ENCODE peak calls at places on chromosomes 2 and 18, in six cellular contexts. One of them, this sample, is unnamed.

GRCh38 chr2:98900721-98901120 is 35.3 kb downstream of the CRACDL start:
- DNase-seq in NAMALWA: no peak
- DNase-seq in heart left ventricle: no peak
- DNase-seq in fibroblast of pulmonary artery: no peak
- DNase-seq in HEK293T: no peak
- DNase-seq in NCI-H510A: no peak
- DNase-seq in this sample: no peak

GRCh38 chr2:71716697-71717624 is 263.6 kb downstream of the DYSF start:
- DNase-seq in NAMALWA: no peak
- DNase-seq in heart left ventricle: peak
- DNase-seq in fibroblast of pulmonary artery: peak
- DNase-seq in HEK293T: no peak
- DNase-seq in NCI-H510A: no peak
- DNase-seq in this sample: peak

GRCh38 chr18:79898952-79899608 is 52.4 kb downstream of the SLC66A2 start:
- DNase-seq in NAMALWA: no peak
- DNase-seq in heart left ventricle: peak
- DNase-seq in fibroblast of pulmonary artery: no peak
- DNase-seq in HEK293T: no peak
- DNase-seq in NCI-H510A: no peak
- DNase-seq in this sample: no peak

GRCh38 chr2:98311771-98312545 is 34.3 kb upstream of the CNGA3 start:
- DNase-seq in NAMALWA: no peak
- DNase-seq in heart left ventricle: no peak
- DNase-seq in fibroblast of pulmonary artery: no peak
- DNase-seq in HEK293T: no peak
- DNase-seq in NCI-H510A: no peak
- DNase-seq in this sample: no peak

GRCh38 chr2:119838179-119838578 is 78.5 kb downstream of the PTPN4 start:
- DNase-seq in NAMALWA: no peak
- DNase-seq in heart left ventricle: no peak
- DNase-seq in fibroblast of pulmonary artery: peak
- DNase-seq in HEK293T: no peak
- DNase-seq in NCI-H510A: no peak
- DNase-seq in this sample: no peak

GRCh38 chr2:58045580-58046334 is 849 bp upstream of the VRK2 start:
- DNase-seq in NAMALWA: no peak
- DNase-seq in heart left ventricle: peak
- DNase-seq in fibroblast of pulmonary artery: no peak
- DNase-seq in HEK293T: no peak
- DNase-seq in NCI-H510A: no peak
- DNase-seq in this sample: no peak

GRCh38 chr2:41949091-41949490 is 98.7 kb upstream of the PKDCC start:
- DNase-seq in NAMALWA: no peak
- DNase-seq in heart left ventricle: no peak
- DNase-seq in fibroblast of pulmonary artery: no peak
- DNase-seq in HEK293T: no peak
- DNase-seq in NCI-H510A: no peak
- DNase-seq in this sample: no peak

GRCh38 chr2:43071629-43072550 is 154.5 kb downstream of the ZFP36L2 start:
- DNase-seq in NAMALWA: no peak
- DNase-seq in heart left ventricle: no peak
- DNase-seq in fibroblast of pulmonary artery: no peak
- DNase-seq in HEK293T: no peak
- DNase-seq in NCI-H510A: no peak
- DNase-seq in this sample: no peak

GRCh38 chr18:60506682-60507081 is 134.1 kb upstream of the MC4R start:
- DNase-seq in NAMALWA: no peak
- DNase-seq in heart left ventricle: no peak
- DNase-seq in fibroblast of pulmonary artery: no peak
- DNase-seq in HEK293T: no peak
- DNase-seq in NCI-H510A: no peak
- DNase-seq in this sample: no peak

GRCh38 chr18:63236417-63236816 is 83.2 kb downstream of the BCL2 start:
- DNase-seq in NAMALWA: no peak
- DNase-seq in heart left ventricle: peak
- DNase-seq in fibroblast of pulmonary artery: no peak
- DNase-seq in HEK293T: no peak
- DNase-seq in NCI-H510A: no peak
- DNase-seq in this sample: no peak

GRCh38 chr18:64707052-64707451 is 558.2 kb upstream of the LINC00305 start:
- DNase-seq in NAMALWA: no peak
- DNase-seq in heart left ventricle: no peak
- DNase-seq in fibroblast of pulmonary artery: no peak
- DNase-seq in HEK293T: no peak
- DNase-seq in NCI-H510A: no peak
- DNase-seq in this sample: no peak

GRCh38 chr18:57792741-57793629 is 10.1 kb downstream of the ATP8B1 start:
- DNase-seq in NAMALWA: no peak
- DNase-seq in heart left ventricle: no peak
- DNase-seq in fibroblast of pulmonary artery: peak
- DNase-seq in HEK293T: no peak
- DNase-seq in NCI-H510A: no peak
- DNase-seq in this sample: no peak

GRCh38 chr2:218744615-218745014 is 34.0 kb downstream of the TTLL4 start:
- DNase-seq in NAMALWA: no peak
- DNase-seq in heart left ventricle: no peak
- DNase-seq in fibroblast of pulmonary artery: no peak
- DNase-seq in HEK293T: no peak
- DNase-seq in NCI-H510A: no peak
- DNase-seq in this sample: no peak

GRCh38 chr2:84847326-84848050 is 33.4 kb downstream of the TRABD2A start:
- DNase-seq in NAMALWA: no peak
- DNase-seq in heart left ventricle: no peak
- DNase-seq in fibroblast of pulmonary artery: no peak
- DNase-seq in HEK293T: no peak
- DNase-seq in NCI-H510A: no peak
- DNase-seq in this sample: no peak

GRCh38 chr2:233807966-233808892 is 30.1 kb downstream of the MROH2A start:
- DNase-seq in NAMALWA: no peak
- DNase-seq in heart left ventricle: no peak
- DNase-seq in fibroblast of pulmonary artery: no peak
- DNase-seq in HEK293T: no peak
- DNase-seq in NCI-H510A: no peak
- DNase-seq in this sample: no peak

GRCh38 chr18:41850781-41851180 is 104.3 kb upstream of the PIK3C3 start:
- DNase-seq in NAMALWA: no peak
- DNase-seq in heart left ventricle: no peak
- DNase-seq in fibroblast of pulmonary artery: no peak
- DNase-seq in HEK293T: no peak
- DNase-seq in NCI-H510A: no peak
- DNase-seq in this sample: no peak

GRCh38 chr2:214695789-214696188 is 113.7 kb downstream of the BARD1 start:
- DNase-seq in NAMALWA: no peak
- DNase-seq in heart left ventricle: no peak
- DNase-seq in fibroblast of pulmonary artery: peak
- DNase-seq in HEK293T: no peak
- DNase-seq in NCI-H510A: no peak
- DNase-seq in this sample: no peak

GRCh38 chr18:23740105-23740830 is 51.0 kb downstream of the LAMA3 start:
- DNase-seq in NAMALWA: no peak
- DNase-seq in heart left ventricle: no peak
- DNase-seq in fibroblast of pulmonary artery: peak
- DNase-seq in HEK293T: peak
- DNase-seq in NCI-H510A: no peak
- DNase-seq in this sample: no peak

GRCh38 chr2:186274936-186275575 is 211.0 kb upstream of the ZC3H15 start:
- DNase-seq in NAMALWA: no peak
- DNase-seq in heart left ventricle: no peak
- DNase-seq in fibroblast of pulmonary artery: peak
- DNase-seq in HEK293T: no peak
- DNase-seq in NCI-H510A: no peak
- DNase-seq in this sample: peak

GRCh38 chr18:3052411-3052758 is 39.4 kb upstream of the LPIN2 start:
- DNase-seq in NAMALWA: no peak
- DNase-seq in heart left ventricle: no peak
- DNase-seq in fibroblast of pulmonary artery: no peak
- DNase-seq in HEK293T: no peak
- DNase-seq in NCI-H510A: no peak
- DNase-seq in this sample: no peak

GRCh38 chr2:46493241-46493970 is 14.0 kb downstream of the TMEM247 start:
- DNase-seq in NAMALWA: no peak
- DNase-seq in heart left ventricle: no peak
- DNase-seq in fibroblast of pulmonary artery: peak
- DNase-seq in HEK293T: no peak
- DNase-seq in NCI-H510A: no peak
- DNase-seq in this sample: peak

GRCh38 chr2:62375051-62375450 is 130.9 kb downstream of the TMEM17 start:
- DNase-seq in NAMALWA: no peak
- DNase-seq in heart left ventricle: no peak
- DNase-seq in fibroblast of pulmonary artery: no peak
- DNase-seq in HEK293T: no peak
- DNase-seq in NCI-H510A: no peak
- DNase-seq in this sample: peak

GRCh38 chr18:37641573-37641972 is 76.0 kb upstream of the CELF4 start:
- DNase-seq in NAMALWA: no peak
- DNase-seq in heart left ventricle: no peak
- DNase-seq in fibroblast of pulmonary artery: peak
- DNase-seq in HEK293T: no peak
- DNase-seq in NCI-H510A: no peak
- DNase-seq in this sample: no peak

GRCh38 chr2:203002054-203002821 is 12.4 kb upstream of the NBEAL1 start:
- DNase-seq in NAMALWA: no peak
- DNase-seq in heart left ventricle: no peak
- DNase-seq in fibroblast of pulmonary artery: no peak
- DNase-seq in HEK293T: no peak
- DNase-seq in NCI-H510A: no peak
- DNase-seq in this sample: peak

GRCh38 chr2:46568212-46569009 is 89.0 kb downstream of the TMEM247 start:
- DNase-seq in NAMALWA: peak
- DNase-seq in heart left ventricle: no peak
- DNase-seq in fibroblast of pulmonary artery: no peak
- DNase-seq in HEK293T: no peak
- DNase-seq in NCI-H510A: no peak
- DNase-seq in this sample: no peak

GRCh38 chr2:219398721-219399333 is 11.1 kb upstream of the DNPEP start:
- DNase-seq in NAMALWA: no peak
- DNase-seq in heart left ventricle: no peak
- DNase-seq in fibroblast of pulmonary artery: no peak
- DNase-seq in HEK293T: no peak
- DNase-seq in NCI-H510A: peak
- DNase-seq in this sample: no peak

This sample was measured in renal cortical epithelial cell.